ENCODE peak calls at places on chromosomes 3 and 15, in four cellular contexts. W is IMR-90, G is neuronal stem cell, O is mesenchymal stem cell. J is an unnamed sample.

GRCh38 chr3:66592061-66592875 is 91.4 kb upstream of the LRIG1 start:
- DNase-seq in O (peak; percentile 24), W (peak; percentile 58), G (peak; percentile 70), J (no peak)

GRCh38 chr3:157336252-157337009 is 100.2 kb upstream of the PTX3 start:
- DNase-seq in O (no peak), G (no peak), W (peak; percentile 37), J (no peak)

GRCh38 chr15:39466428-39466827 is 114.5 kb upstream of the THBS1 start:
- DNase-seq in O (no peak), G (no peak), W (peak; percentile 39), J (no peak)

GRCh38 chr15:63277893-63278505 is 594 bp downstream of the APH1B start:
- DNase-seq in W (no peak), O (peak; percentile 5), G (no peak), J (peak; percentile 46)

GRCh38 chr3:69012836-69013255 is 638 bp downstream of the EOGT start:
- DNase-seq in O (peak; percentile 65), W (peak; percentile 67), G (peak; percentile 17), J (peak; percentile 61)

GRCh38 chr15:49421991-49422390 is 1.1 kb upstream of the FGF7 start:
- DNase-seq in G (peak; percentile 40), O (peak; percentile 54), W (peak; percentile 81), J (peak; percentile 31)

GRCh38 chr3:11238057-11238456 is 34.1 kb upstream of the ATG7 start:
- DNase-seq in O (peak; percentile 87), G (no peak), W (peak; percentile 95), J (no peak)

GRCh38 chr3:17233398-17233800 is 348.6 kb downstream of the PLCL2 start:
- DNase-seq in O (peak; percentile 61), G (peak; percentile 29), W (peak; percentile 67), J (no peak)

GRCh38 chr3:184743248-184743647 is 31.4 kb upstream of the MAGEF1 start:
- DNase-seq in O (no peak), W (no peak), G (no peak), J (no peak)

GRCh38 chr3:184745526-184745925 is 33.7 kb upstream of the MAGEF1 start:
- DNase-seq in W (no peak), O (no peak), G (no peak), J (no peak)

GRCh38 chr3:184749168-184749744 is 37.4 kb upstream of the MAGEF1 start:
- DNase-seq in O (no peak), G (no peak), W (no peak), J (no peak)

GRCh38 chr3:184748219-184749135 is 36.6 kb upstream of the MAGEF1 start:
- DNase-seq in W (peak; percentile 68), O (peak; percentile 67), G (no peak), J (peak; percentile 62)

DNA sequence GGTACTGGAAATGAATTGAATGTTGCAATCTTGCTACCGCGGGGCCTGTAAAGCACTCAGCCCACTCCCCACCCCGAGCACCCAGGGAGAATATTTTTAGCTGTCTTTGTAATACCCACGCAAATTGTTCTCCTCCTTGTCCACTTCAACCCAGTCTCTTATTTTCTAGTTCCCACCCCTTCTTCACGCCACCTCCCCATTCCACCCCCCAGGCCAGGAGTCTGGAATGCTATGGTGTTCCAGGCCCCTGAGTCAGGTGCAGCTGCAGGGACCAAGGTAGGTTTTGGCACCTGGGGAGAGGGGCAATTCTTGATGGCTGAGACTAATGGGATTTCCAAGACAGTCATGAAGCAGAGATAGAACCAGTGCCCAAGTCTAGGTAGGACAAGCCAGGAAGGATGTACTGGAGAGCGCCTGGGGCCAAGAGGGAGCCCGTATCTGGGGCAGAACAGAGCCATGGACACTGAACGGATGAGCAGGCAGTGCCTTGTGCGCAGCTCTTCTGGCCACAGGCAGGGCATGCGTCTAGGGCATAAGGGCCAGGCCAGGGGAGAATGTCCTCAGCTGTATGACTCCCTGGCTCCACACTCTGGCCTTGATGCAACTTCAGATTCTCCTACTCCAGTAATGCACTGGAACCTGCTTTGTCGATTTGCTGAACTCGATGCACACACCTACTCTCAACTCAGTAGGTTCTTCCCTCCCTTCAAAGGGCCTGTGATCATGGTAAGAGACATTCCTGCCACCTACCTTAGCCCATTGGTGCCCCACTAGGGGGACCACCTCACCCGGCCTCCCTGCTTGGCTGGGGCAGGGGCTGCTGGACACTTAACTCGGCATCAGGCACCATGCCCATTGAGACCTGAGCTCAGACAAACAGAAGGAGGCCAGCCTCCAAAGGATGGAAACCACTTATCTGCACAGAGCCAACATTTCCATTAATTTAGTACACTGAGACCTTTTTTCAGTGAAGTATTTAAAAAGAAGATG is 34.6 kb upstream of the MAGEF1 start:
- DNase-seq in G (no peak), W (no peak), O (no peak), J (no peak)
- H2AK5ac ChIP-seq in G (peak overlapping the region; percentile 1), W (no peak overlapping the region), O (no peak overlapping the region), J (no peak overlapping the region)

DNA sequence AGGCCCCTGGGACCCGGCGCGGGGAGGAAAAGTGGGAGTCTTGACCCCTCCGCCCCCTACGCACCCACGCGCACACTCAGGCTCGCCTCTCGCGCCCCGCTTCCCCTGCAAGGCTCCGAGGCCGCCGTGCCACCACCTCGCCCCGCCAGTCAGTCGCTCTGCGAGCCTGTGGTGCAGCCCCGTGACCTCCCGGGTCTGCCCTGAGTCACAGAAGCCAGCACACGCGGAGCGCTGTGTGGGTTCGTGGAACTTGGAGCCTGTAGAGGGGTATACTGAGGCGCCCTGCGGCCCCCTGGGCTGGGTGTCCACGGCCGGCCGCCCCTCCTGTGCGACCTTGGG is 387 bp upstream of the ALS2CL start:
- DNase-seq in W (no peak), G (no peak), O (no peak), J (no peak)
- H4K91ac ChIP-seq in W (no peak overlapping the region), G (peak overlapping the region; percentile 98), O (no peak overlapping the region), J (no peak overlapping the region)

DNA sequence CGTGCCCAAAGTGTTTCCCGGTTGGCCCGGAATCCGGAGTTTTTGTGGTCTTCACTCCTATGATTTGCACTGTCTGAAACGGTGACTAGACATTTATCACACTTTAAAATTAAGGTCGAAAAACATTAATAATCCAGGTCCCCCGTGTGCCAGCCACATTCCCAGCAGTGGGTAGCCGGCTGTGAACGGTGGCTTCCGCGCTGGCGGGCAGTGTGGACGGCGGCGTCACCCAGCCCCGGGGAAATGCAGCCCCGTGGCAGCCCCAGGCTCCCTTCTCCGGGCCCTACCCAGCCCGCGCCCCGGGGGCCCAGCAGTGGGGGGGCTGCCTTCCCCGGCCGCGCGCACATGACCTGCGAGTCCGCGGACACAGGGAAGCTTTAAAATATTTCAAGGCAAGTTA is 25.3 kb downstream of the GABRA5 start:
- DNase-seq in W (no peak), O (no peak), G (no peak), J (no peak)
- H2AK5ac ChIP-seq in W (no peak overlapping the region), O (no peak overlapping the region), G (peak overlapping the region; percentile 57), J (no peak overlapping the region)

DNA sequence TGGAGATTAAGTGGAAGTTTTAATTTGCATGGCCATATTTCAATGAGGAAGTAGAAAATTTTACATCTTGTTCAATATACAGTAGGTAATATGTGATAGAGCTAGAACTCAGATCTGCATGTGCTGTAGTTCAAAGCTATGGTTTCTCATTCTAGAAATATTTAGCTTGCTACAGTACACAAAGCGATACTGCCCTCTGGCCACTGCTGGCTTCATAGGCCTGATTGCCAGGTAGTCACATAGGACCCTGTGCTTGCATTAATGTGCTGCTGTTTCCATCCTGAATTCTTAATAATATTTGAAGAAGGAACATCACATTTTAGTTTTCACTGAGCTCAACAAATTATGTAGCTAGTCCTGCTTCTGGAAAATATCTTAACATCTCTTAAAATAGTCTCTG is 87.0 kb downstream of the PLSCR2 start:
- DNase-seq in W (peak; percentile 33), O (peak; percentile 14), G (no peak), J (no peak)
- H4K91ac ChIP-seq in W (no peak overlapping the region), O (no peak overlapping the region), G (no peak overlapping the region), J (no peak overlapping the region)

GRCh38 chr3:38573606-38574005 is 75.9 kb downstream of the SCN5A start:
- DNase-seq in G (no peak), O (no peak), W (no peak), J (peak; percentile 25)

GRCh38 chr3:38577089-38578080 is 72.1 kb downstream of the SCN5A start:
- DNase-seq in W (no peak), G (no peak), O (no peak), J (peak; percentile 22)

GRCh38 chr3:38574411-38575278 is 74.8 kb downstream of the SCN5A start:
- DNase-seq in G (no peak), W (peak; percentile 10), O (peak; percentile 10), J (peak; percentile 30)

GRCh38 chr3:38576131-38577088 is 73.1 kb downstream of the SCN5A start:
- DNase-seq in O (no peak), G (no peak), W (no peak), J (peak; percentile 16)

DNA sequence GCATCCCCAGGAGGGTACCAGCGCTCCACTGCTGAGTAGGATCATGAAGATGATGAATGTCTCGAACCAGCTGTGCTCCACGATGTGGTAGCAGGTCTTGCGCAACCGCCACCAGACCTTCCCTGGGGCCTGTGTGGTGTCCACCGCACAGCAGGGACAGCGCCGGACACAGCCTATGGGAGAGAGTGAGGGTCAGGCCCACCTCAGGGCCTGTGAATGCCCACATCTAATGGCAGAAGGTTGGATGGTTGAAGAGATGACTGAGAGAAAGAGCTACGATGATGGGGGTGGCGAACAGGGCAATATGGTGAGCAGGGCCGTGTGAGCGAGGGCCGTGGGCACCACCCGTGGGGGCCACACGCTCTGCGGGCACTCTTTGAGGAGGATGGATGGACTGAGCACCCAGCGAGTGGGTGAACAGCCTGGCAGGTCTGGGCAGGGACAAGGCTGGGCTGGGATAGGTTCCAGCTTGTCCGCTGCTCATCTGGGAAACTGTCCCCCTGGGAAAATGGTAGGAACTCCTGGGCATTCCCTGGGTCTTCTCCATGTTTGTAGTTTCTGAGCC is 74.1 kb downstream of the SCN5A start:
- DNase-seq in O (no peak), W (no peak), G (no peak), J (peak; percentile 12)
- H2AK5ac ChIP-seq in O (no peak overlapping the region), W (no peak overlapping the region), G (no peak overlapping the region), J (no peak overlapping the region)

GRCh38 chr3:110419571-110419970 is 652.0 kb upstream of the NECTIN3 start:
- DNase-seq in O (peak; percentile 9), G (no peak), W (no peak), J (no peak)

GRCh38 chr3:110419096-110419495 is 652.5 kb upstream of the NECTIN3 start:
- DNase-seq in O (peak; percentile 11), G (no peak), W (no peak), J (no peak)

GRCh38 chr3:110414851-110415250 is 656.8 kb upstream of the NECTIN3 start:
- DNase-seq in O (peak; percentile 75), W (peak; percentile 88), G (no peak), J (no peak)

GRCh38 chr3:110413291-110413690 is 658.3 kb upstream of the NECTIN3 start:
- DNase-seq in O (no peak), W (no peak), G (no peak), J (no peak)

DNA sequence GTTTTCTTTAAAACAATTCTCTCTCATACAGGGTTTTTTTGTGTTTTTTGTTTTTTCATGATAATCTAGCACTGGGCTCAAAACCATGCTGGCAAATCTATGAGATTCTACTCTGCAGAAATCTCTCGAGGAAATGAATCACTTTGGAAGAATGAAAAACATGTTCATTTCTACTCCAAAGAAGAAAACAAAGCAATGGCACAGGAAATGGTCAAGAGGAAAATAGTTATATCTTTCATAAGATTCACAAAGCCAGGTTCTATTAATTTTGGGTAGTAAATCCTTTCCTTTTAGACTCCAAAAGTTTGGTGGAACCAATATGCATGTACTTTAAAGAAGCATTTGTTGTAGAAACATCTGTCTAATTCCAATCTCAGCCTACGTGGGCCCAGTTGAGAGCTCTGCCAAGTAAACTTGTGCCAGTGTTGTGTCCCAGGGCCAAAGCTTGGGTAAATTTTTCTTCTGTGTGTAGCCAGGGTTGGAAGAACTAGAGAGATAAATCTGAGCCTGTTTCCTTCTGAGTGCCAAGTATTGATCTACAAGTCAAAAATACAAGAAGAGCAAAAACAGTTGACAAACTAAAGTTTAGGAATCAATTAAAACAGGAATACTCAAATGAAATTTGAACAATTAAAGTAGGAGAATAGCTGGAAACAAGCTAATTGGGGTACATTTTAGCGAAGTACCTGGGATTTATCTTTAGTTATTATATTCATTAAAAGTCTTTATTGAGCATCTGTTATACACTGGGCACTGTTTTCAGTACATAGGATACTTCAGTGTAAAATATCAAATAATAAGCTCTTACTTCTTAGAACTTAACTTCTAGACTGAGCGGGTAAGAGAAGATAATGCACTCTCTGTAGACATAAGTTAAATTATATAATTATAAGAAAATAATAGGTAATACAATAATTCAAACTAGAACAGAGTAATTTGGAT is 657.5 kb upstream of the NECTIN3 start:
- DNase-seq in W (peak; percentile 84), O (peak; percentile 62), G (no peak), J (no peak)
- H4K91ac ChIP-seq in W (peak overlapping the region; percentile 98), O (no peak overlapping the region), G (no peak overlapping the region), J (no peak overlapping the region)

J was measured in H9.